ENCODE peak calls at places on chromosomes 16 and 17, in seven cellular contexts. A is CD8-positive, alpha-beta T cell; U is adrenal gland; K is cardiac muscle cell; V is brain microvascular endothelial cell; T is H1; Z is GM23338. P is an unnamed sample.

GRCh38 chr17:82963104-82963950 is 116.1 kb upstream of the METRNL start:
- DNase-seq in V (peak), K (peak), T (peak), Z (peak), A (no peak), U (peak), P (peak)

GRCh38 chr17:19387921-19388521 is 1.0 kb upstream of the MFAP4 start:
- DNase-seq in Z (no peak), U (peak), A (no peak), T (no peak), V (no peak), K (no peak), P (no peak)

GRCh38 chr16:8768701-8769100 is 28.7 kb downstream of the TMEM186 start:
- DNase-seq in T (no peak), U (no peak), Z (peak), K (no peak), A (no peak), V (no peak), P (no peak)

GRCh38 chr17:48520631-48521045 is 10.2 kb downstream of the HOXB1 start:
- DNase-seq in U (no peak), A (no peak), K (no peak), T (no peak), Z (peak), V (no peak), P (no peak)

GRCh38 chr17:8124350-8125195 is 667 bp upstream of the HES7 start:
- DNase-seq in U (no peak), K (peak), A (no peak), Z (no peak), T (peak), V (no peak), P (no peak)

GRCh38 chr17:37417852-37418251 is 11.2 kb downstream of the TADA2A start:
- DNase-seq in K (no peak), Z (no peak), A (no peak), T (no peak), U (no peak), V (peak), P (no peak)

GRCh38 chr16:66254751-66255150 is 111.7 kb upstream of the CDH5 start:
- DNase-seq in K (no peak), U (no peak), Z (no peak), A (no peak), V (no peak), T (no peak), P (no peak)

GRCh38 chr16:69396187-69397061 is 10.6 kb upstream of the TERF2 start:
- DNase-seq in K (peak), T (peak), U (peak), Z (peak), A (peak), V (peak), P (peak)

GRCh38 chr17:20095366-20096080 is 86.4 kb downstream of the SPECC1 start:
- DNase-seq in U (peak), Z (peak), V (peak), A (no peak), T (no peak), K (peak), P (no peak)

GRCh38 chr16:52456368-52456767 is 90.6 kb downstream of the TOX3 start:
- DNase-seq in T (no peak), V (no peak), U (no peak), K (no peak), Z (no peak), A (no peak), P (no peak)

GRCh38 chr16:57184113-57184512 is 1.7 kb downstream of the PSME3IP1 start:
- DNase-seq in U (no peak), V (no peak), T (no peak), A (no peak), K (no peak), Z (no peak), P (no peak)
- H3K4me3 ChIP-seq in U (no peak), V (no peak), T (no peak), A (no peak), K (no peak), Z (peak), P (no peak)

DNA sequence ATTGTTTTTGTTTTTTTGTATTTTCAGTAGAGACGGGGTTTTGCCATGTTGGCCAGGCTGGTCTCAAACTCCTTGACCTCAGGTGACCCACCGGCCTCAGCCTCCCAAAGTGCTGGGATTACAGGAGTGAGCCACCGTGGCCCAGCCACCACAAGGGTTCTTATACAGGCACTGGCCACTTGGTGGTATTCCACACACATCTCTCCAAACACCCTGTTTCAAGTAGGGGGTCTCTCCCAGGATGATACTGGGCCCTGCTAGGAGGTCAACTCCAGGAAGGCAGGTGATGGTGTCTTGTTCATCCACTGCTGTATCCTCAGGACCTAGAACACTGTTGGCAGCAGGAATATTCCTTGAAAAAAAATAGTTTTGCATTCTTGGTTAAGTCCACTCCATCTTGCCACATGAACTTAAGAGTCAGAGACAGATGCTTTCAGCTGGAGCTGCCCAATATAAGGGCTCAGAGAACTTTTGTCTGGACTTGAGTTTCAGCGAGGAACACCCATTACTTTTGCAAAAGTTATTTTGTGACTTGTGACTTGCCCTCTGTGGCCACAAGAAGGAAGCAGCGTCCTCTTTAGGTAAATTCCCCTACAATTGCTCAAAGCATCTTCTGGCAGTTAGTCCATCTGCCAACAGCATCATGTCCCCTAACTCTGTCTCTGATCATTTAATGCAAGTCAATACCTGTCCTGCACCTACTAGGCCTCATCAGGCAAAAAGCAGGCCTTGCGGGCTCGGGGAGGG is 7.4 kb upstream of the EEF2K start:
- DNase-seq in T (no peak), U (no peak), Z (no peak), A (no peak), V (no peak), K (no peak), P (no peak)
- TF ChIP-seq CTCF in T (peak), U (no peak), Z (no peak), A (no peak), V (no peak), K (no peak), P (no peak)

DNA sequence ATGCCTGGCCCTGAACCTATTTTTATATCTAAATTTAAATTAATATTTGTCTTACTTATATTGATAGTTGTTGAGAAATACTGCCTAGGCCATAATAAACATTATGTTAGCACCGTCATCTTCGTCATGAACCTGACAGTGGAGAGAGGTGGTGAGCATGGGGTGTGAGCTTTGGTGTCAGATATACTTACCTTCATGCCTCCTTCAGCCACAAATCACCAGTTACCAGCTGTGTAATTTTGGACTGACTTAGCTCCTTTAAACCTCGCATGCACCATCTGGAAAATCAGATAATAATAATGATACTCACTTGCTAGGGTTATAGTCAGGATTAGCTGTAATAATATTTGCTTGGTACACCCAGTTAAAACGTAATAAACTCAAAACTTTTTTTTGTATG is 35.0 kb downstream of the SNX29 start:
- DNase-seq in Z (no peak), V (no peak), T (no peak), A (no peak), U (no peak), K (no peak), P (no peak)
- H3K4me3 ChIP-seq in Z (no peak), V (no peak), T (no peak), A (no peak), U (no peak), K (no peak), P (no peak)

GRCh38 chr17:75758131-75758905 is 6.7 kb downstream of the GALK1 start:
- DNase-seq in K (no peak), V (no peak), U (no peak), A (no peak), Z (peak), T (no peak), P (no peak)
- TF ChIP-seq CTCF in K (peak), V (peak), U (no peak), A (no peak), Z (peak), T (peak), P (peak)

GRCh38 chr17:41802961-41803682 is 8.6 kb downstream of the P3H4 start:
- DNase-seq in T (no peak), U (no peak), A (no peak), V (no peak), K (no peak), Z (peak), P (no peak)
- H3K4me3 ChIP-seq in T (no peak), U (no peak), A (no peak), V (no peak), K (no peak), Z (no peak), P (no peak)

GRCh38 chr16:57665541-57665940 is 2.6 kb upstream of the ADGRG3 start:
- DNase-seq in A (no peak), Z (no peak), T (no peak), K (no peak), V (no peak), U (no peak), P (no peak)

GRCh38 chr16:57664662-57665025 is 3.5 kb upstream of the ADGRG3 start:
- DNase-seq in U (no peak), A (no peak), Z (no peak), T (no peak), V (no peak), K (no peak), P (no peak)

GRCh38 chr16:57661936-57662906 is 5.9 kb upstream of the ADGRG3 start:
- DNase-seq in U (no peak), Z (no peak), A (no peak), V (no peak), K (no peak), T (no peak), P (no peak)

GRCh38 chr16:57663436-57663835 is 4.7 kb upstream of the ADGRG3 start:
- DNase-seq in V (no peak), Z (no peak), A (no peak), U (no peak), T (no peak), K (no peak), P (no peak)

GRCh38 chr16:57663917-57664661 is 4.0 kb upstream of the ADGRG3 start:
- DNase-seq in U (no peak), A (no peak), K (peak), T (no peak), V (no peak), Z (no peak), P (no peak)
- TF ChIP-seq CTCF in U (no peak), A (no peak), K (no peak), T (peak), V (peak), Z (no peak), P (peak)

GRCh38 chr16:425740-426114 is 278 bp downstream of the RAB11FIP3 start:
- DNase-seq in U (no peak), Z (peak), T (no peak), V (no peak), K (peak), A (peak), P (no peak)

GRCh38 chr16:425082-425718 is at the start of gene RAB11FIP3:
- DNase-seq in V (peak), U (peak), A (peak), T (peak), Z (peak), K (peak), P (peak)

GRCh38 chr16:426906-427249 is 1.4 kb downstream of the RAB11FIP3 start:
- DNase-seq in T (no peak), Z (no peak), K (no peak), A (no peak), V (no peak), U (no peak), P (no peak)

GRCh38 chr16:427295-427694 is 1.8 kb downstream of the RAB11FIP3 start:
- DNase-seq in K (no peak), T (no peak), A (no peak), U (no peak), V (no peak), Z (no peak), P (no peak)

GRCh38 chr16:426115-426905 is 861 bp downstream of the RAB11FIP3 start:
- DNase-seq in V (no peak), T (peak), U (no peak), Z (peak), A (no peak), K (peak), P (no peak)
- H3K4me3 ChIP-seq in V (peak), T (peak), U (peak), Z (peak), A (peak), K (peak), P (peak)

P was measured in retinal pigment epithelial cell.